ENCODE peak calls at places on chromosomes 11 and 22, in six cellular contexts. P is K562, I is GM12891, S is H1, K is GM12878, E is HepG2. Y is an unnamed sample.

GRCh38 chr22:19880786-19881569 is 26.3 kb upstream of the GNB1L start:
- DNase-seq in I (peak), S (peak), P (peak), E (peak), K (no peak), Y (no peak)

GRCh38 chr11:121929581-121929980 is 186.4 kb downstream of the BLID start:
- DNase-seq in P (no peak), S (no peak), E (peak), I (no peak), K (no peak), Y (no peak)

GRCh38 chr22:49026476-49027121 is 801.1 kb downstream of the BRD1 start:
- DNase-seq in I (no peak), E (no peak), K (no peak), P (no peak), S (peak), Y (no peak)

GRCh38 chr22:49267996-49268395 is 559.7 kb downstream of the BRD1 start:
- DNase-seq in S (no peak), I (no peak), K (no peak), E (no peak), P (no peak), Y (no peak)

GRCh38 chr11:27913650-27914049 is 194.3 kb downstream of the KIF18A start:
- DNase-seq in I (no peak), S (no peak), E (no peak), P (no peak), K (no peak), Y (no peak)

GRCh38 chr11:79110308-79110707 is 330.5 kb downstream of the TENM4 start:
- DNase-seq in I (no peak), S (no peak), K (no peak), E (no peak), P (no peak), Y (no peak)

GRCh38 chr22:27985323-27986275 is 66.5 kb upstream of the PITPNB start:
- DNase-seq in E (no peak), I (no peak), P (no peak), K (no peak), S (peak), Y (no peak)

GRCh38 chr22:37221424-37222336 is 9.4 kb upstream of the SSTR3 start:
- DNase-seq in S (no peak), E (no peak), K (no peak), P (no peak), I (no peak), Y (no peak)

GRCh38 chr11:70528794-70529580 is 130.7 kb downstream of the CTTN start:
- DNase-seq in S (no peak), I (no peak), K (no peak), P (no peak), E (no peak), Y (no peak)

GRCh38 chr11:77791301-77791700 is 29.2 kb downstream of the RSF1 start:
- DNase-seq in K (no peak), E (no peak), I (no peak), S (no peak), P (no peak), Y (no peak)

GRCh38 chr11:70460111-70460510 is 61.8 kb downstream of the CTTN start:
- DNase-seq in P (no peak), E (no peak), K (no peak), I (no peak), S (no peak), Y (no peak)

GRCh38 chr22:38172489-38173155 is 9.0 kb downstream of the PLA2G6 start:
- DNase-seq in E (peak), S (no peak), P (no peak), I (no peak), K (no peak), Y (no peak)

GRCh38 chr11:4581443-4581842 is at the start of gene OR52I2:
- DNase-seq in P (no peak), K (no peak), E (no peak), S (no peak), I (no peak), Y (no peak)

GRCh38 chr22:19466126-19466716 is 12.8 kb downstream of the UFD1 start:
- DNase-seq in K (no peak), E (no peak), P (no peak), S (no peak), I (no peak), Y (no peak)

GRCh38 chr11:82738116-82738515 is 4.5 kb upstream of the FAM181B start:
- DNase-seq in S (no peak), I (no peak), E (no peak), P (no peak), K (no peak), Y (no peak)

GRCh38 chr11:32259641-32260081 is 168.8 kb downstream of the RCN1 start:
- DNase-seq in S (no peak), P (no peak), I (peak), K (peak), E (no peak), Y (peak)

GRCh38 chr11:776459-777287 is 614 bp downstream of the GATD1 start:
- DNase-seq in P (peak), S (no peak), K (no peak), E (no peak), I (peak), Y (no peak)

GRCh38 chr11:45871638-45872037 is 13.8 kb upstream of the MAPK8IP1 start:
- DNase-seq in P (no peak), I (no peak), E (no peak), S (no peak), K (no peak), Y (no peak)

GRCh38 chr11:117885777-117886176 is 9.3 kb upstream of the FXYD6 start:
- DNase-seq in K (no peak), E (peak), P (no peak), I (no peak), S (peak), Y (no peak)

GRCh38 chr11:89545701-89546100 is 54.5 kb upstream of the NOX4 start:
- DNase-seq in S (no peak), P (no peak), K (no peak), E (no peak), I (no peak), Y (no peak)

DNA sequence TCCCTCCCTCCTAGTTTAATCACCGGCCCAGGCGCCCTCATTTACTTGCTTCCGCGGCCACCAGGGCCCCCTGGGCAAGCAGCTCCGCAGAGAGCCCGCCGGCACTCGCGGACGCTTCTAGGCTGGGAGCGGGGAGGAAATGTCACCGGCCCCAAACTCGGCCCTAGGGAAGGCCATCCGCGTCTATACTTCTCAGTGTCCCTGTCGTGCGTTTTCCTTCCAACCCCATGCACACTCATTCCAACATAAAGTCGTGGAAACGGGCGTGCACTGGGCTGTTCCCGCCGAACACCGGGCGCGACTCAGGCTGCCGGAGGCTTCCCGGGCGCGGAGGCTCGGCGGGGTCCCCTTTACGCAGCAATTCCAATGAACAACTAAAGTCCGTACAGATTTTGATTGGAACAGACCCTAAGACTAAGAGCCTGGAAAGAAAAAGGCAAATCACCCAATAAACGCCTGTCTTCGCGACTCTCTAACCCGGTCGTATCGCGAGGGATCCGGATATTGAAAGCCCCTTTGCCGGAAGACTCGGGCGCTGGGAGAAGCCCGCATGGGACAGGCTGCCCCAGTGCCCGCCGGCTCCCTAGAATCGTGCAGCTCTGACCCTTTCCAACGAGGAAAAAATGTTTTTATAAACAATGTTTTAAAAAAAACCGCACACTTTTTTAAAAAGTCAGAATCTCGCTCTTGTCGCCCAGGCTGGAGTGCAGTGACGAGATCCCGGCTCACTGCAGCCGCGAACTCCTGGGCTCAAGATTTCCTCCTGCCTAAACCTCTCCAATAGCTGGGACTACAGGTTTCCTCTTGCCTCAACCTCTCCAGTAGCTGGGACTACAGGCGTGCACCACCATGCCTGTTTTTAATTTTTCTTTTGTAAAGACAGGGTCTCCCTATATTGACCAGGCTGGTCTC is 1.3 kb upstream of the BARX2 start:
- DNase-seq in E (no peak), S (peak), P (no peak), I (no peak), K (no peak), Y (peak)
- TF ChIP-seq POLR2AphosphoS5 in E (no peak), S (no peak), P (no peak), I (no peak), K (no peak), Y (no peak)

GRCh38 chr11:24389575-24389974 is 107.3 kb upstream of the LUZP2 start:
- DNase-seq in E (no peak), I (no peak), P (no peak), S (no peak), K (no peak), Y (no peak)

GRCh38 chr11:24383137-24383536 is 113.7 kb upstream of the LUZP2 start:
- DNase-seq in I (no peak), P (no peak), E (no peak), K (no peak), S (no peak), Y (no peak)

GRCh38 chr11:24391165-24391564 is 105.7 kb upstream of the LUZP2 start:
- DNase-seq in E (no peak), K (no peak), P (no peak), S (no peak), I (no peak), Y (no peak)

DNA sequence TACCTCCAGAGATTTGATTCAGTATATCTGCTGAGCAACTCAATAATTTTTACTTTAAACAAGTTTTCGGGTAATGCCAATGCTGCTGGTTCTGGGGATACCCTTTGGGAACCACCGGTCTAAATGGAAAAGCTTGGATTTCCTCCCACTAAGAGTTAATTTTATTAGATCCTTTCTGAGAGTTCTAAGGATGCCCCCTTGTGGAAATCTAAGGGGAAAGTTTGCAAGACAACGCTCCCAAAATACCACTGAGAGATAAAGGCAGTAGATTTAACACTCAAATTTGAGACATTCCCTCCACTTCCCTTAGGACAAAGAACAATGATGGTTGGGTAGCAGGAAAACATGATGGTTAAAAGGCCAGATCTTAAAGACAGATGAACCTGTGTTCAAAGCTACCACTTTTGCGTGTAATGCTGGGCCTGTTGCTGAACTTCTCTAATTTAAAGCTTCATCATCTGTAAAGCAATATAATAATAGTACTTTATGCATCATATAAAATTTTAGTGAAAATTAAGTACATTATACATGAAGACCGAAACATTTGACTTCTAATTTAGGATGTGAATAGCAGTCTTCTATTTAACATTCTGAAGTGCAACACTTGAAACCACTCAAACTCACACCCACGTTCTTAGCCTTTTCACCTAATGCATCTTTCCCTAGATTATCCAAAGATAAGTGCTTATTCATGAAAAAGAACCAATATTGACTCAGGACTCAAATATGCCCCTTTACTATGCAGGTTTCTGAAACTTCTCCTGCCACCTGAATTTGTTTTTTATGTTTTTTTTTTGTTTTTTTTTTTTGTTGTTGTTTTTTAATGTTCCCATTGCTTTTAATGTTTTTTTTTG is 110.1 kb upstream of the LUZP2 start:
- DNase-seq in S (no peak), K (no peak), P (no peak), E (peak), I (no peak), Y (no peak)
- TF ChIP-seq TAF1 in S (no peak), K (no peak), P (no peak), E (no peak), I (no peak), Y (no peak)

DNA sequence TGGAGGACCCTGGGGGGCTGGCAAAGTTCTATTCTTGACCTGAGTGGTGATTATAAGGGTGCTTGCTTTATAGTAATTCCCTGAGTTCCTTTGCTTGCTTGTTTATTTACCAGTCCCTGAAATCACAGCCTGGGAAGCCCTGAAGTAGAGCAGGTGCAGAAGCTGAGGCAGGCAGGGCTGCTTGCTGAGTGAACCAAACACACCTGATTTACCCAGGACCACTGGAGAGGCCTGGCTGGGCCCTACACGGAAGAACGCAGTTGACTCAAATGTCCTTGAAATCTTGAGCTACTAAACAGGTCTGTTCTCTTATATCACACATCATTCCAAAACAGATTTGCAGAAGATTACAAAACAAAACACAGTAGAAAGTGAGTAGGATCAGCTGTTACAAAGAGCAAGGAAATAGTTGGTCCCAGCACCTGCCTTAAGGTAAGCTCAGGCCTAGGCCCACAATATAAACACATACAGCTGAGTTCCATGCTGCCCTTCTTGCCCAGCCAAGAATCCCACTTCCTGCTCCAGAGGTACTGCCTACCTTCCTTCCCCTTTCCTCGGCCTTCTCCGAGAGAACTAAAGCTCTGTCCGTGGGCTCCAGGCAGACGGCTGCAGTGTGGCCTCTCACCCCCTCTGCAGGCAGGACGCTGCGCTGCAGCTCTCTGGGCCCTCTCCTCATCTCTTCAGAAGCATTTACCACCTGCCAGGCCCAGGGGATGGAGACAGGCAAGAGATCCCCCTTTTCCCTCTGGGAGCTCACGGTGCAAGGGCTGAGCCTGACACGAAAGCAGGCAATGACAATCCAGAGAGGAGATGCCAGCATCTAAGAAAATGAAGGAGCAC is 46.1 kb upstream of the SCUBE2 start:
- DNase-seq in E (peak), S (peak), K (peak), P (peak), I (peak), Y (peak)
- TF ChIP-seq POLR2A in E (no peak), S (no peak), K (no peak), P (no peak), I (no peak), Y (no peak)

GRCh38 chr11:15707971-15708370 is 593.2 kb downstream of the INSC start:
- DNase-seq in K (no peak), E (no peak), P (no peak), I (no peak), S (no peak), Y (no peak)
- TF ChIP-seq POLR2AphosphoS5 in K (no peak), E (no peak), P (no peak), I (no peak), S (no peak), Y (no peak)

GRCh38 chr11:130071211-130071712 is 1.6 kb downstream of the APLP2 start:
- DNase-seq in P (no peak), S (no peak), E (peak), K (no peak), I (no peak), Y (no peak)
- TF ChIP-seq TAF1 in P (no peak), S (no peak), E (no peak), K (no peak), I (no peak), Y (no peak)

DNA sequence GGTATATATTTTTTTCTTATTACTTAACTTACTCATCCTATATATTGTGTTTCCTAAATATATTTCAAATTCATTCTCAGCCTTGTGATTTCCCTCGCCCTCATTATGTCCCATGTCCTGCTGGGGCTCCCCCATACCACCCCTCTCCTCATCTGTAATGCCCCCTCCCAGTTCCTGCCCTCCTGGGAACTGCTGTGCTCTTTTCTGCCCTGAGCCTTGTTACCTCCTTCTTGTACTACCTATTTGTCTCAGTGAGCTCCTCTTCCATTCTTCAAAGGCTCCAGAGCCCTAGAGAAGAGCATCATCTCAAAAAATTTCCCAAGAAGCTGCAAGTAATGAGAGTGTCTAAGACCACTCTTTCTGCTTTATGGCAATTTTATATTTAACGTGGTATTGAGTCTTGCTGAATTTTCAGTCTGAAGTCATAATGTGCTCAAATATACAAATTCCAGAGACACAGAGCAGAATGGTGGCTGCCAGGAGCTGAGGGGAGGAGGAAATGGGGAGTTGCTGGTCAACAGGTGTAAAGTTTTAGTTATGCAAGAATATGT is 66.5 kb upstream of the TOP3B start:
- DNase-seq in P (no peak), I (no peak), K (no peak), S (no peak), E (no peak), Y (no peak)
- TF ChIP-seq POLR2A in P (no peak), I (no peak), K (no peak), S (no peak), E (no peak), Y (no peak)

GRCh38 chr11:131875611-131876010 is 505.2 kb downstream of the NTM start:
- DNase-seq in E (no peak), I (no peak), K (no peak), P (no peak), S (no peak), Y (no peak)
- TF ChIP-seq POLR2AphosphoS5 in E (no peak), I (no peak), K (no peak), P (no peak), S (no peak), Y (no peak)

GRCh38 chr11:2762451-2762850 is 62.7 kb upstream of the KCNQ1OT1 start:
- DNase-seq in I (no peak), E (no peak), P (no peak), K (no peak), S (peak), Y (no peak)
- TF ChIP-seq TAF1 in I (no peak), E (no peak), P (no peak), K (no peak), S (no peak), Y (no peak)

DNA sequence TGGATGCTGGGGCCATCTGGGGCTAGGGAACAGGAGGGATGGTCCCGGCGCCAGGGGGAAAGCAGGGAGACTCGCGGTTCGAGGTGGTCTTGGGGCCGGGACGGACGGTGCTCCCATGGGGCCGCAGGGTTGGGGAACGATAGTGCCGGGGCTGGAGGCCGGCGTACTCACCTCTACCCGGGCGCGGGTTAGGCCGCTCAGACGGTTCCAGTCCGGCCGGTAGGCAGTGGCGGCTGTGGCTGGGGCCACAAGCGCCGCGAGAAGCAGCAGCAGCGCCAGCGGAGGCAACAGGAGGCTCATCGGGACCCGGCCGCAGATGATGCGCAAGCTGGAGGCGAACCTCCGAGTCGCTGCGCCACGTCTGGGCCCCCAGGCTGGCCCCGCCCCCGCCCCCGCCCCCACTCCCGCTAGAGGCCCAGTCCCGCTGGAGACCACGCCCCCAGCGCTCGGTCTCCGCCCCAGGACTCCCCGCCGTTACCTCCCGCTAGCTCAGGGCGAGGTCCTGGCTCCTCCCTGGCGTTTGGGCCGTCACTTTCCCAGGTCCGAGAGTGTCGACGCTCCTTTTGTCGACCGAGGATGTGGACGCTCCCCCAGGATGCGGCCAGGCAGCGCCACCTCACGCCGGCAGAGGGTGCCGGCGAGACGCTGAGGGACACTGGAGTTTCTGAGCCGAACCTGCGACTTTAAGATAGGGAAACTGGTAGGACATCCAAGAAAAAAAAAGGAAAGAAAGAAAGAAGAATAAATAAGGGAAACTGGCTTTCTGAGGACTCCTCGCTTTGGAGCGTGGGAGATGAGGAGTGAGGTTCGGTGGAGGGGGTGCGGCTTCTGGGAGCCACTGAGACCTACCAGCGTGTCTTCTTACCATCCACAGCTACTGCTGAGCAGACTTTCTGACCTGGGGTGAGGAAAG is at the start of gene SELENOM:
- DNase-seq in E (peak), K (peak), S (peak), P (peak), I (peak), Y (peak)
- TF ChIP-seq POLR2A in E (no peak), K (peak), S (peak), P (no peak), I (no peak), Y (no peak)

Y was measured in GM12892.